ENCODE peak calls at places on chromosomes 11 and 22, in seven cellular contexts. X is dorsolateral prefrontal cortex, N is lower lobe of right lung, F is epithelial cell of esophagus, V is mucosa of descending colon, B is right atrium auricular region, Q is Panc1. W is an unnamed sample.

GRCh38 chr11:2793781-2794418 is 91.7 kb downstream of the CDKN1C start:
- DNase-seq in X (no peak), N (peak; percentile 18), F (no peak), V (no peak), B (no peak), Q (no peak), W (no peak)

GRCh38 chr22:48475661-48476345 is 1351.9 kb downstream of the BRD1 start:
- DNase-seq in X (no peak), N (peak; percentile 31), F (no peak), V (no peak), B (no peak), Q (no peak), W (no peak)

GRCh38 chr22:49638001-49638400 is 189.7 kb downstream of the BRD1 start:
- DNase-seq in X (no peak), N (no peak), F (no peak), V (no peak), B (no peak), Q (no peak), W (no peak)

GRCh38 chr11:110087820-110088534 is 5.2 kb upstream of the ZC3H12C start:
- DNase-seq in X (no peak), N (no peak), F (no peak), V (no peak), B (no peak), Q (no peak), W (no peak)

GRCh38 chr22:30270841-30271240 is 4.2 kb upstream of the OSM start:
- DNase-seq in X (no peak), N (peak; percentile 90), F (no peak), V (no peak), B (peak; percentile 80), Q (no peak), W (no peak)

GRCh38 chr22:24466831-24467249 is 28.3 kb upstream of the UPB1 start:
- DNase-seq in X (no peak), N (no peak), F (no peak), V (peak; percentile 11), B (no peak), Q (no peak), W (no peak)

GRCh38 chr11:131762346-131763110 is 392.1 kb downstream of the NTM start:
- DNase-seq in X (peak; percentile 76), N (no peak), F (no peak), V (no peak), B (no peak), Q (no peak), W (no peak)

GRCh38 chr11:47899801-47900200 is 51.7 kb upstream of the NUP160 start:
- DNase-seq in X (no peak), N (no peak), F (no peak), V (no peak), B (no peak), Q (no peak), W (peak; percentile 73)

GRCh38 chr11:120285256-120285655 is 39.8 kb upstream of the TLCD5 start:
- DNase-seq in X (no peak), N (no peak), F (no peak), V (no peak), B (no peak), Q (no peak), W (no peak)

GRCh38 chr11:118436639-118437045 is 350 bp downstream of the KMT2A start:
- DNase-seq in X (peak; percentile 56), N (peak; percentile 55), F (peak; percentile 36), V (no peak), B (no peak), Q (no peak), W (no peak)

GRCh38 chr11:124835918-124836317 is 29.3 kb upstream of the ROBO3 start:
- DNase-seq in X (no peak), N (no peak), F (no peak), V (no peak), B (no peak), Q (no peak), W (no peak)

GRCh38 chr11:124864176-124864891 is 898 bp upstream of the ROBO3 start:
- DNase-seq in X (no peak), N (no peak), F (no peak), V (no peak), B (no peak), Q (no peak), W (no peak)

GRCh38 chr11:70650075-70650909 is 252.0 kb downstream of the CTTN start:
- DNase-seq in X (no peak), N (peak; percentile 61), F (peak; percentile 71), V (peak; percentile 89), B (no peak), Q (peak; percentile 10), W (peak; percentile 74)

GRCh38 chr22:37824674-37825641 is 1.8 kb downstream of the GALR3 start:
- DNase-seq in X (no peak), N (no peak), F (peak; percentile 67), V (no peak), B (no peak), Q (no peak), W (peak; percentile 76)

GRCh38 chr11:71999813-72000590 is 1.3 kb downstream of the IL18BP start:
- DNase-seq in X (no peak), N (no peak), F (no peak), V (no peak), B (no peak), Q (no peak), W (no peak)

GRCh38 chr22:36387664-36387913 is 178 bp downstream of the MYH9 start:
- DNase-seq in X (no peak), N (no peak), F (no peak), V (no peak), B (no peak), Q (no peak), W (no peak)

DNA sequence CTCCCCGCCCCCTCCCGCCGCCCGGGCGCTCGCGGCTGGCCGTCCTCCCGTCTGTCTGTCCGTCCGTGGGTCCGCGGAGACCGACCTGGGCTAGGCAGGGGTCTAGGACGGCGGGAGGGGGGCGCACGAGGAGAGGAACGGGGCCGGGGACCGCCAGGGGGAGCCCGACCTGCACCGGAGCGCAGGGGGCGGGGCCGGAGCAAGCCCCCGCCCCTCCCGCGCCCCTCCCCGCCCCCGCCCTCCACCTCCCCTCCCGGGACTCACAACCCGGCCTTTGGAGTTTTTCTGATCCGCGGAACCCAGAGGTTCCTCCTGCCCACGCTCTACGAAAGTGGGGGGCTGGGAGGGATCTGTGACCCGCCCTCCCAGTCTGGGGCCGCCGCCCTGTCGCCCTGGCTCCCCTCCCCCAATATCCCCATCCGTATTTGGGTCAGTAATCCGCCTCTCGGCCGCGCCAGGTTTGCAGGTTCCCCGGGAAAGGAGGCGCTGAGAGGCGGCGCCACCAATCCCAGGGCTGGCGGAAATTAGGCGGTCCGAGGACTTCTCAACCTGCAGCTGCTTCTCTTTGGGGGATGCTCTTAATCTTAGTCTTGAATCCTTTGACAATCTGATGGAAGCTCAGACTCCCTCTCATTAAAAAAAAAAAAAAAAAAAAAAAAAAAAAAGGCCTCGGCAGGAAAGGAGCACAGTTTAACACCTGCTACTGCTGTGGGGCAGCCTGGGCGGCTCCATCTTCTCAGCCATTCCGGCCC is 922 bp upstream of the KCNJ11 start:
- DNase-seq in X (peak; percentile 79), N (peak; percentile 86), F (peak; percentile 60), V (peak; percentile 86), B (no peak), Q (no peak), W (peak; percentile 90)
- TF ChIP-seq CTCF in X (peak; percentile 87), N (peak; percentile 64), F (peak; percentile 36), V (peak; percentile 70), B (peak; percentile 76), Q (peak; percentile 93), W (peak; percentile 43)

DNA sequence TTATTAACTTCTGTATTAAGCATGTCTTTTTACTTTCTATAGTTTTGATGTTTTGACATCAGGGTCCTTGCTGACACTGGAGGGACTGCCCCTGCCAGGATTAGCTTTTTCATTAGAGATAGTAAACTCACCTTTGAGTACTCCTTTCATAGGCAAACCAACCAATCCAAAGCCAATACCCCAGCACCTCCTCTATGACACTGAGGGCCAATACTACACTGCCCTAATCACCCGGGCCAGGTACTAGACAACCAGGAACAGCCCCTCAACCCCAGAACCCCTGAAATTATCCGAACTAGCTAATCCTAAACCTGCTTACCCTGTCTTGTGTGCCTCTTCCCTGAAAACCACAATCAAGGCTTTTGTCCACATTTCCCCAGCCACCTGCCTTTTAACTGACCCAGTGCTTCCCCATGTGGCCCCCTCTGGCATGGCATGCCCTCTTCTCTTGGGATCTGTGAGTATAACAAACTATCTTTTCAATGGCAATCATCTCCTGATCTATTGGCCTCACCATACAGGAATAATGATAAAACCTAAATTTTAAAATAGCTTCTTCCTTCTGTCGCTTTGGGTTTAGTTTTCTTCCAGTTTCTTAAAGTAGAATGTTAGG is 31.2 kb downstream of the RAB6A start:
- DNase-seq in X (peak; percentile 55), N (no peak), F (peak; percentile 9), V (no peak), B (no peak), Q (no peak), W (no peak)
- TF ChIP-seq CTCF in X (peak; percentile 76), N (peak; percentile 20), F (peak; percentile 47), V (no peak), B (no peak), Q (no peak), W (no peak)

GRCh38 chr11:116215471-116216113 is 557.2 kb downstream of the BUD13 start:
- DNase-seq in X (no peak), N (no peak), F (no peak), V (no peak), B (no peak), Q (no peak), W (no peak)
- TF ChIP-seq CTCF in X (peak; percentile 22), N (peak; percentile 23), F (no peak), V (no peak), B (no peak), Q (no peak), W (peak; percentile 10)

DNA sequence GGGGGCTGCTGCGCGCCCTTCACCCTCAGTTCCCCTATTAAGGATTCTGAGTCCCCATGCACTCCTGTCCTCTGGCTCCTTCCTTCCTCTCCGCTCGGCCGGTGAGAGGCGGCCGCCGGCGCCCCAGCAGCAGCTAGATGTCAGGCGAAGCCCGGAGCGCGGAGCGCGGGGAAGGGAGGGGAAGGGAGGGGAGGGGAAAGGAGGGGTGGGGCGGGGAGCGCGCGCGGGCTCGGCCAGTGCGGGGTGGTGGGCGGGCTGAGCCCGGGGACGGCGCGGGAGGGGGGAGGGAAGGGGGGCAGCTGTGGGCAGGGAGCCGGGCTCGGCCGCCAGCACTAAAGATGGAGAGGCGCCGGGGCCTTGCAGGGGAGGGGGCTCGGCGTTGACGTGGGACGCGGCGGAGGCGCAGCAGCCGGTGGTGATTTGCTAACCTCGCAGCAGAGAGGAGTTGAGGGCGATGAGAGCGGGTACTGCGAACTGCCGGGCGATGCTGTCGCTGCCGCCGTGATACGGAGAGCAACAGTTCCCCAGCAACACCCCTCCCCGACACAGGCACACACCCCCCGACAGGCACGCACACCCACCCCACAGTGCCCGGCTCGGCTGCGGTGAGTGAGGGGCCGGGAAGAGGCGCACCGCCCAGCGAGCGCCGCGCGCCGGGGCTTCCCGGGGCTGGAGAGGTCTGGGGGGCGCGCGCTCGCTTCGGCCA is at the start of gene ZBTB16:
- DNase-seq in X (peak; percentile 92), N (peak; percentile 91), F (peak; percentile 67), V (peak; percentile 74), B (peak; percentile 93), Q (no peak), W (peak; percentile 44)
- TF ChIP-seq CTCF in X (peak; percentile 69), N (no peak), F (peak; percentile 33), V (no peak), B (no peak), Q (no peak), W (no peak)

GRCh38 chr11:104873252-104873651 is 25.0 kb downstream of the CASP12 start:
- DNase-seq in X (no peak), N (no peak), F (no peak), V (no peak), B (no peak), Q (no peak), W (no peak)
- TF ChIP-seq CTCF in X (no peak), N (no peak), F (peak; percentile 17), V (no peak), B (no peak), Q (peak; percentile 23), W (no peak)